ENCODE peak calls at places on chromosomes 5 and 9, in nine cellular contexts. D, I, G, R, H, O, L, W and A are unnamed samples.

GRCh38 chr5:83133797-83134196 is 56.5 kb downstream of the XRCC4 start:
- DNase-seq in R (no peak), G (no peak), I (no peak), W (no peak), D (no peak), H (no peak), L (no peak), O (no peak), A (no peak)

GRCh38 chr5:133235696-133236426 is 184.0 kb downstream of the HSPA4 start:
- DNase-seq in W (no peak), O (peak), D (no peak), L (no peak), R (no peak), G (no peak), H (no peak), I (no peak), A (no peak)

GRCh38 chr5:120035181-120035580 is 405.8 kb downstream of the FAM170A start:
- DNase-seq in R (no peak), I (no peak), G (no peak), H (no peak), W (no peak), D (no peak), O (no peak), L (no peak), A (no peak)

GRCh38 chr9:88534456-88535225 is at the start of gene NXNL2:
- DNase-seq in G (peak), I (no peak), D (peak), W (peak), H (peak), R (peak), O (peak), L (peak), A (no peak)

GRCh38 chr5:96734871-96735325 is 72.7 kb downstream of the CAST start:
- DNase-seq in O (peak), H (peak), G (no peak), D (no peak), R (no peak), L (no peak), W (no peak), I (no peak), A (no peak)

GRCh38 chr5:600551-601541 is 11.3 kb upstream of the CEP72 start:
- DNase-seq in L (no peak), I (no peak), D (no peak), R (no peak), O (no peak), H (no peak), G (no peak), W (no peak), A (no peak)

GRCh38 chr9:117768740-117769400 is 64.7 kb downstream of the TLR4 start:
- DNase-seq in R (no peak), H (peak), W (no peak), L (no peak), I (no peak), G (peak), O (no peak), D (no peak), A (no peak)

GRCh38 chr9:113153599-113153998 is 2.8 kb downstream of the SLC31A2 start:
- DNase-seq in R (no peak), L (no peak), G (no peak), H (no peak), O (no peak), W (no peak), I (no peak), D (no peak), A (no peak)

GRCh38 chr5:33685873-33686550 is 205.8 kb downstream of the ADAMTS12 start:
- DNase-seq in O (no peak), I (no peak), L (no peak), R (no peak), H (no peak), G (no peak), D (no peak), W (no peak), A (no peak)

GRCh38 chr5:140342896-140343295 is 3.5 kb downstream of the HBEGF start:
- DNase-seq in L (no peak), D (no peak), R (no peak), O (no peak), I (no peak), W (no peak), G (no peak), H (no peak), A (no peak)

GRCh38 chr5:111043712-111044506 is 27.6 kb upstream of the TSLP start:
- DNase-seq in L (no peak), G (peak), D (no peak), O (peak), H (peak), R (peak), I (no peak), W (no peak), A (no peak)

GRCh38 chr9:6904366-6904765 is 146.6 kb downstream of the KDM4C start:
- DNase-seq in I (no peak), L (no peak), D (no peak), O (no peak), R (no peak), W (no peak), G (no peak), H (no peak), A (no peak)

GRCh38 chr9:96020822-96021615 is 145.5 kb downstream of the ERCC6L2 start:
- DNase-seq in W (peak), R (peak), G (peak), I (no peak), O (peak), D (peak), H (peak), L (peak), A (peak)

GRCh38 chr5:2284678-2285077 is 402.0 kb upstream of the IRX4 start:
- DNase-seq in D (no peak), G (no peak), O (no peak), R (no peak), I (no peak), W (no peak), H (no peak), L (no peak), A (no peak)

GRCh38 chr5:59592101-59592500 is 301.4 kb downstream of the PDE4D start:
- DNase-seq in H (peak), R (no peak), D (no peak), W (no peak), I (no peak), G (peak), O (peak), L (no peak), A (no peak)

GRCh38 chr5:91486638-91487037 is 103.5 kb upstream of the ARRDC3 start:
- DNase-seq in L (no peak), D (no peak), H (peak), G (no peak), I (no peak), W (no peak), R (peak), O (peak), A (no peak)

GRCh38 chr5:151615431-151615830 is 24.3 kb upstream of the FAT2 start:
- DNase-seq in I (no peak), W (no peak), O (no peak), D (peak), L (no peak), G (no peak), R (no peak), H (no peak), A (no peak)